ENCODE peak calls at places on chromosomes 1 and 21, in eight cellular contexts. One of them, this sample, is unnamed.

GRCh38 chr21:14591882-14592281 is 45.8 kb upstream of the SAMSN1 start:
- DNase-seq in lung: peak; percentile 58
- DNase-seq in mammary epithelial cell: no peak
- DNase-seq in heart left ventricle: no peak
- DNase-seq in BE2C: no peak
- DNase-seq in astrocyte: no peak
- DNase-seq in GM10248: no peak
- DNase-seq in cardiac muscle cell: no peak
- DNase-seq in this sample: peak; percentile 88

GRCh38 chr1:24555591-24556413 is at the start of gene NCMAP:
- DNase-seq in lung: peak; percentile 65
- DNase-seq in mammary epithelial cell: no peak
- DNase-seq in heart left ventricle: no peak
- DNase-seq in BE2C: no peak
- DNase-seq in astrocyte: no peak
- DNase-seq in GM10248: no peak
- DNase-seq in cardiac muscle cell: peak; percentile 51
- DNase-seq in this sample: no peak

GRCh38 chr1:38783659-38784229 is 75.8 kb downstream of the RRAGC start:
- DNase-seq in lung: no peak
- DNase-seq in mammary epithelial cell: no peak
- DNase-seq in heart left ventricle: no peak
- DNase-seq in BE2C: peak; percentile 58
- DNase-seq in astrocyte: no peak
- DNase-seq in GM10248: peak; percentile 43
- DNase-seq in cardiac muscle cell: no peak
- DNase-seq in this sample: no peak

GRCh38 chr1:22413799-22414198 is 37.9 kb upstream of the ZBTB40 start:
- DNase-seq in lung: no peak
- DNase-seq in mammary epithelial cell: no peak
- DNase-seq in heart left ventricle: no peak
- DNase-seq in BE2C: no peak
- DNase-seq in astrocyte: no peak
- DNase-seq in GM10248: no peak
- DNase-seq in cardiac muscle cell: no peak
- DNase-seq in this sample: no peak

GRCh38 chr1:24827737-24828136 is 82.5 kb downstream of the CLIC4 start:
- DNase-seq in lung: no peak
- DNase-seq in mammary epithelial cell: no peak
- DNase-seq in heart left ventricle: no peak
- DNase-seq in BE2C: no peak
- DNase-seq in astrocyte: no peak
- DNase-seq in GM10248: no peak
- DNase-seq in cardiac muscle cell: no peak
- DNase-seq in this sample: no peak

GRCh38 chr1:156152628-156153027 is 757 bp upstream of the SEMA4A start:
- DNase-seq in lung: no peak
- DNase-seq in mammary epithelial cell: no peak
- DNase-seq in heart left ventricle: no peak
- DNase-seq in BE2C: no peak
- DNase-seq in astrocyte: no peak
- DNase-seq in GM10248: no peak
- DNase-seq in cardiac muscle cell: no peak
- DNase-seq in this sample: no peak

GRCh38 chr1:64663654-64664053 is 81.2 kb upstream of the RAVER2 start:
- DNase-seq in lung: no peak
- DNase-seq in mammary epithelial cell: no peak
- DNase-seq in heart left ventricle: no peak
- DNase-seq in BE2C: peak; percentile 35
- DNase-seq in astrocyte: peak; percentile 10
- DNase-seq in GM10248: peak; percentile 10
- DNase-seq in cardiac muscle cell: peak; percentile 43
- DNase-seq in this sample: peak; percentile 14

GRCh38 chr1:248817065-248817464 is 8.7 kb downstream of the SH3BP5L start:
- DNase-seq in lung: no peak
- DNase-seq in mammary epithelial cell: no peak
- DNase-seq in heart left ventricle: no peak
- DNase-seq in BE2C: no peak
- DNase-seq in astrocyte: no peak
- DNase-seq in GM10248: no peak
- DNase-seq in cardiac muscle cell: no peak
- DNase-seq in this sample: no peak

GRCh38 chr21:30434033-30434631 is 4.1 kb downstream of the KRTAP13-4 start:
- DNase-seq in lung: no peak
- DNase-seq in mammary epithelial cell: peak; percentile 42
- DNase-seq in heart left ventricle: no peak
- DNase-seq in BE2C: peak; percentile 33
- DNase-seq in astrocyte: no peak
- DNase-seq in GM10248: no peak
- DNase-seq in cardiac muscle cell: peak; percentile 53
- DNase-seq in this sample: peak; percentile 67

GRCh38 chr1:159851386-159851785 is 11.1 kb downstream of the VSIG8 start:
- DNase-seq in lung: no peak
- DNase-seq in mammary epithelial cell: no peak
- DNase-seq in heart left ventricle: no peak
- DNase-seq in BE2C: no peak
- DNase-seq in astrocyte: no peak
- DNase-seq in GM10248: no peak
- DNase-seq in cardiac muscle cell: no peak
- DNase-seq in this sample: peak; percentile 27
- TF ChIP-seq CTCF in lung: no peak
- TF ChIP-seq CTCF in mammary epithelial cell: peak; percentile 6
- TF ChIP-seq CTCF in heart left ventricle: no peak
- TF ChIP-seq CTCF in BE2C: peak; percentile 12
- TF ChIP-seq CTCF in astrocyte: no peak
- TF ChIP-seq CTCF in GM10248: no peak
- TF ChIP-seq CTCF in cardiac muscle cell: peak; percentile 31
- TF ChIP-seq CTCF in this sample: peak; percentile 8

DNA sequence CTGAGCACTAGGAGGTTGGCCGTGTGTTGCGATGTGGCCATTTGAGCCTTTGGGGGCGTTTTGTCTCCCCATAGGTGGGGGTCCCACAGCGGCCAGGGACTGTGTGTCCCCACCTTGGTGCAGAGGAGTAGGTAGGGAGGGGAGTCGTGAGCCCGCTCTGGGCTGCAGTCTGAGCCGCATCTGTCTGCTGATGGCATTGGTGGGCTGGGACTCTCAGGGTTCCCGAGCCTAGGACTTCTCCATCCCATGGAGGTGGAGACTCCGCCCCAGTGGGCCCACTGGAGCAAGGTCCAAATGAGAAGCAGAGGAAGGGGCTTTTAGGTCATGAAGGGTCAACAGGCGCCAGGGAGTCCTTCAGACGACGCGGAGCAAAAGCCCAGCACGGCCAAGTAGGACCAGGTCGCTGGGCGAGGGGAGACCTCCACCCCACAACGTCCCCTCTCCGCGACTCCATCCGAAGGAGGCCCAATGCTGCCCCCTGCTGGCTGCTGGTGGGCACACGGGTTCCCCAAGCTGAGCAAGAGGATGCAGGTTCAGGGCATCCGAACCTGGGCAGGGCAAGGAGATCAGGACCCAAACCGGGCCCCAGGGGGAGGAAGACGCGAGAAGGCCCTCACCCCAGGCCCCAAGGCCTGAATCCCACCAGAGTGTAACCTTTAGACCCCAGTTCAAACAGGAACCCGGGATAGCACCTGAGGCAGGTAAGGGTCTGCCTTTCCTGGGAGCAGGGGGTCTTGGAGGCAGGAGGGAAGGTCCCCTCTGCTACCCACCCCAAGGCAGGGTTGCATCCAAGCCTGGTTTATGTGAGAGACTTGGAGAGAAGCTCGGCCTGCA is 14.9 kb downstream of the TTC34 start:
- DNase-seq in lung: no peak
- DNase-seq in mammary epithelial cell: no peak
- DNase-seq in heart left ventricle: peak; percentile 47
- DNase-seq in BE2C: peak; percentile 56
- DNase-seq in astrocyte: no peak
- DNase-seq in GM10248: peak; percentile 69
- DNase-seq in cardiac muscle cell: no peak
- DNase-seq in this sample: no peak
- TF ChIP-seq CTCF in lung: peak; percentile 36
- TF ChIP-seq CTCF in mammary epithelial cell: no peak
- TF ChIP-seq CTCF in heart left ventricle: peak; percentile 76
- TF ChIP-seq CTCF in BE2C: peak; percentile 60
- TF ChIP-seq CTCF in astrocyte: peak; percentile 23
- TF ChIP-seq CTCF in GM10248: peak; percentile 78
- TF ChIP-seq CTCF in cardiac muscle cell: no peak
- TF ChIP-seq CTCF in this sample: no peak

DNA sequence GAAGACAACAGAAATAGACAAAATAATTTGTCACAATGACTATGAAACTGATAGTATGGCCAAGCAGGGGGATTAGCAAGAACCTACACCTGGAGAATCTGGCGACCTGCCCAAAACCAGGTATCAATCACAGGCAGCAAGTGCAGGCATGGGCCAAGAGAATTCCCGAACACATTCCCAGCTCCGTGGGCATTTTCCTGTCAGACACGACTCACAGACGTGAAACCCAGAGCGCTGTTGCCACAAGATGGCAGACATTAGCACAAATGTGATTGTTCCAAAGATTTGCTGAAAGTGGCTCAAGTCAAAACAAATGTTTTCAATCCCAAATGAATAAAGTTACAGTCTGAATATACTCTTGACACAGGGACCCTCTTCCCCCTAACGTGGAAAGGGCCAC is 36.8 kb downstream of the HLCS start:
- DNase-seq in lung: no peak
- DNase-seq in mammary epithelial cell: peak; percentile 35
- DNase-seq in heart left ventricle: no peak
- DNase-seq in BE2C: no peak
- DNase-seq in astrocyte: no peak
- DNase-seq in GM10248: no peak
- DNase-seq in cardiac muscle cell: no peak
- DNase-seq in this sample: peak; percentile 50
- TF ChIP-seq CTCF in lung: no peak
- TF ChIP-seq CTCF in mammary epithelial cell: peak; percentile 6
- TF ChIP-seq CTCF in heart left ventricle: no peak
- TF ChIP-seq CTCF in BE2C: peak; percentile 31
- TF ChIP-seq CTCF in astrocyte: peak; percentile 20
- TF ChIP-seq CTCF in GM10248: no peak
- TF ChIP-seq CTCF in cardiac muscle cell: peak; percentile 13
- TF ChIP-seq CTCF in this sample: no peak

DNA sequence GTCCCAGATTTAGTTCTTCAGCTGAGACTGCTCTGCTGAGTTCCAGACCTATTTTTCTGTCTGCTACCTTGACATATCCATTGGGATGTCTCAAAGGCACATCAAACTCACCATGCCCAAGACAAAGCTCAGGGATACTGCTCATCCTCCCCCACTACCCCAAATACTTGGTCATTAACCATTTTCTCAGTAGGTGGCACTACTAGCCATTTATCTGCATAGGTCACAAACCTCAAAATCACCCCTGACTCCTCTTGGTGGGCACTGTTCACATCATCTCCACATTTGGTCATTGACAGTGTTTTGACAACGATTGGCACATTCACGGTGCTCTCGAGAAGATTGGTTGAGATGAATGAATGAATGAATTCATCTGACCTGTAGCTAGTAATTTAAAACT is 32.1 kb downstream of the CACNA1S start:
- DNase-seq in lung: no peak
- DNase-seq in mammary epithelial cell: no peak
- DNase-seq in heart left ventricle: no peak
- DNase-seq in BE2C: no peak
- DNase-seq in astrocyte: no peak
- DNase-seq in GM10248: no peak
- DNase-seq in cardiac muscle cell: no peak
- DNase-seq in this sample: no peak
- TF ChIP-seq CTCF in lung: no peak
- TF ChIP-seq CTCF in mammary epithelial cell: no peak
- TF ChIP-seq CTCF in heart left ventricle: no peak
- TF ChIP-seq CTCF in BE2C: no peak
- TF ChIP-seq CTCF in astrocyte: no peak
- TF ChIP-seq CTCF in GM10248: no peak
- TF ChIP-seq CTCF in cardiac muscle cell: no peak
- TF ChIP-seq CTCF in this sample: peak; percentile 10

DNA sequence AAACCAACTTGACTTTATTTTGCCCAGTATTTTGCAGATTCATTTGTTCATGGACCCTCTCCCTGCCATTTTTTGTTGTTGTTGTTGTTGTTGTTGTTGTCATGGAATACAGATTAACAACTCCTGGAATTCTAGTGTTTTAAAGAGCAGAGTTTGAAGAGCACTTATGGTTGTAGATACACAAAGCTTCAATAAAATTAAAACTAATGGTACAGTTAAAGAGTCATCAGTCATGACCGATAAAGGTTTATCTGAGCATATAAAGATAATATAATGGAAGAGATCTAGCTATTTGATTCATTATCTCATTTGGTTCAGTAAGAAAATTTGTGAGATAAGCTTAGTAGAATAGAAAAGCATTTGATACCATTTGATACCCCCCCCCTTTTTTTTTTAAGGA is 21.8 kb downstream of the NEK7 start:
- DNase-seq in lung: no peak
- DNase-seq in mammary epithelial cell: no peak
- DNase-seq in heart left ventricle: no peak
- DNase-seq in BE2C: no peak
- DNase-seq in astrocyte: no peak
- DNase-seq in GM10248: no peak
- DNase-seq in cardiac muscle cell: no peak
- DNase-seq in this sample: no peak
- TF ChIP-seq CTCF in lung: no peak
- TF ChIP-seq CTCF in mammary epithelial cell: no peak
- TF ChIP-seq CTCF in heart left ventricle: no peak
- TF ChIP-seq CTCF in BE2C: no peak
- TF ChIP-seq CTCF in astrocyte: no peak
- TF ChIP-seq CTCF in GM10248: no peak
- TF ChIP-seq CTCF in cardiac muscle cell: no peak
- TF ChIP-seq CTCF in this sample: no peak

DNA sequence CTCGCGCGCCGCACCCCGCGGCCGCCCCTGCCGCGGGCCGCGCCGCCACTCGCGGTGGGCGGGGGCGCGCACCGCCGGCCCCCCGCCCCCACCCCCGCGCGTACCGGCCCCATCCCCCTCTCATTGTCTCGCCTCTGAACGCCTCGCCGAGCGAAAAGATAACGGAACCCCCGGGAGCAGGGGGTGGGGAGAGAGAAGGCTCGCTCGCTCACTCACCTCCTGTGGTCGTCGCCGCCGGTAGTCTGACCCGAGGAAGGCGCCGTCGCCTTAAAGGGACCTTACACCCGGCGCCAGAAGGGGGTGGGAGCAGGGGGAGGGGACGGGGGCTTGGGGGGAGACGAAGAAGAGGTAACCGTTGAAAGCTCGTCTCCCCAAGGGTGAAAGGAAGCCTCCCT is 361 bp downstream of the POGZ start:
- DNase-seq in lung: peak; percentile 65
- DNase-seq in mammary epithelial cell: peak; percentile 74
- DNase-seq in heart left ventricle: peak; percentile 83
- DNase-seq in BE2C: peak; percentile 83
- DNase-seq in astrocyte: peak; percentile 59
- DNase-seq in GM10248: peak; percentile 65
- DNase-seq in cardiac muscle cell: peak; percentile 84
- DNase-seq in this sample: peak; percentile 82
- TF ChIP-seq CTCF in lung: no peak
- TF ChIP-seq CTCF in mammary epithelial cell: no peak
- TF ChIP-seq CTCF in heart left ventricle: no peak
- TF ChIP-seq CTCF in BE2C: no peak
- TF ChIP-seq CTCF in astrocyte: no peak
- TF ChIP-seq CTCF in GM10248: no peak
- TF ChIP-seq CTCF in cardiac muscle cell: no peak
- TF ChIP-seq CTCF in this sample: no peak